ENCODE peak calls at places on chromosome 19, in four cellular contexts. W, Q, X and M are unnamed samples.

GRCh38 chr19:4579389-4579788 is 19.9 kb upstream of the SEMA6B start:
- DNase-seq in X (no peak), Q (no peak), W (no peak), M (no peak)

GRCh38 chr19:7917292-7918061 is 2.7 kb upstream of the SNAPC2 start:
- DNase-seq in Q (no peak), X (no peak), W (no peak), M (no peak)

GRCh38 chr19:11478167-11479089 is 2.4 kb downstream of the ELAVL3 start:
- DNase-seq in X (no peak), W (no peak), Q (no peak), M (no peak)

GRCh38 chr19:7694499-7694898 is 7.4 kb downstream of the FCER2 start:
- DNase-seq in W (no peak), Q (no peak), X (no peak), M (no peak)

GRCh38 chr19:30245401-30246039 is 126.7 kb upstream of the ZNF536 start:
- DNase-seq in Q (no peak), X (no peak), W (no peak), M (no peak)

GRCh38 chr19:10289167-10289835 is 451 bp upstream of the ICAM5 start:
- DNase-seq in Q (peak), X (peak), W (no peak), M (peak)

GRCh38 chr19:29667941-29668340 is 2.7 kb downstream of the PLEKHF1 start:
- DNase-seq in X (no peak), W (no peak), Q (peak), M (no peak)

GRCh38 chr19:5590151-5590864 is 22.6 kb upstream of the TINCR start:
- DNase-seq in X (no peak), Q (no peak), W (no peak), M (no peak)

GRCh38 chr19:50460161-50460765 is 16.0 kb upstream of the EMC10 start:
- DNase-seq in X (peak), W (peak), Q (no peak), M (no peak)

GRCh38 chr19:32471811-32472210 is 66.2 kb downstream of the DPY19L3 start:
- DNase-seq in X (no peak), W (no peak), Q (no peak), M (no peak)

GRCh38 chr19:4206818-4207484 is 22.4 kb upstream of the EBI3 start:
- DNase-seq in W (no peak), X (no peak), Q (no peak), M (peak)

GRCh38 chr19:38213911-38214625 is 10.0 kb downstream of the DPF1 start:
- DNase-seq in Q (no peak), X (no peak), W (peak), M (no peak)

GRCh38 chr19:1027020-1027952 is 878 bp downstream of the CNN2 start:
- DNase-seq in X (no peak), Q (no peak), W (no peak), M (no peak)

GRCh38 chr19:1104452-1105216 is 840 bp downstream of the GPX4 start:
- DNase-seq in Q (peak), W (no peak), X (peak), M (no peak)

GRCh38 chr19:19613456-19613855 is 5.0 kb downstream of the PBX4 start:
- DNase-seq in W (no peak), Q (no peak), X (no peak), M (peak)

GRCh38 chr19:56423985-56424353 is 19.8 kb downstream of the ZNF583 start:
- DNase-seq in X (no peak), W (no peak), Q (no peak), M (no peak)

GRCh38 chr19:1626417-1627010 is 21.3 kb upstream of the UQCR11 start:
- DNase-seq in Q (no peak), W (no peak), X (no peak), M (no peak)

GRCh38 chr19:32686847-32687450 is 4.7 kb upstream of the NUDT19 start:
- DNase-seq in Q (no peak), X (no peak), W (no peak), M (no peak)

GRCh38 chr19:38793186-38793585 is 4.2 kb downstream of the LGALS7B start:
- DNase-seq in Q (no peak), W (no peak), X (no peak), M (no peak)

GRCh38 chr19:30158067-30158892 is 213.9 kb upstream of the ZNF536 start:
- DNase-seq in W (no peak), X (no peak), Q (no peak), M (no peak)

GRCh38 chr19:45469835-45470146 is 2.0 kb downstream of the FOSB start:
- DNase-seq in Q (peak), W (no peak), X (peak), M (no peak)

GRCh38 chr19:18717601-18718000 is 34.1 kb downstream of the CRTC1 start:
- DNase-seq in X (no peak), Q (no peak), W (no peak), M (no peak)

GRCh38 chr19:54017266-54017665 is 25.8 kb downstream of the CACNG6 start:
- DNase-seq in Q (no peak), W (no peak), X (no peak), M (no peak)

GRCh38 chr19:51948979-51949378 is 21.7 kb downstream of the ZNF613 start:
- DNase-seq in Q (peak), W (no peak), X (no peak), M (no peak)

GRCh38 chr19:51127755-51128154 is 3.0 kb downstream of the SIGLEC9 start:
- DNase-seq in Q (peak), W (no peak), X (no peak), M (no peak)

GRCh38 chr19:40191836-40192646 is 815 bp downstream of the MAP3K10 start:
- DNase-seq in Q (peak), X (no peak), W (no peak), M (no peak)

GRCh38 chr19:20431826-20432225 is 133.8 kb downstream of the ZNF737 start:
- DNase-seq in X (no peak), W (no peak), Q (no peak), M (no peak)

GRCh38 chr19:19155495-19156219 is 14.4 kb downstream of the MEF2B start:
- DNase-seq in W (peak), X (no peak), Q (no peak), M (no peak)

GRCh38 chr19:38360351-38360750 is 14.0 kb upstream of the PSMD8 start:
- DNase-seq in Q (no peak), W (no peak), X (no peak), M (no peak)

GRCh38 chr19:18756896-18757295 is 34.2 kb downstream of the COMP start:
- DNase-seq in X (no peak), W (no peak), Q (no peak), M (no peak)

GRCh38 chr19:30090963-30091362 is 148.9 kb downstream of the URI1 start:
- DNase-seq in Q (no peak), X (no peak), W (no peak), M (no peak)

GRCh38 chr19:17255150-17255621 is 9.4 kb downstream of the USHBP1 start:
- DNase-seq in Q (no peak), W (no peak), X (peak), M (no peak)

GRCh38 chr19:39969266-39969665 is 1.7 kb upstream of the PSMC4 start:
- DNase-seq in W (no peak), X (peak), Q (no peak), M (no peak)

GRCh38 chr19:33763661-33764343 is 32.9 kb upstream of the KCTD15 start:
- DNase-seq in X (no peak), Q (no peak), W (no peak), M (no peak)
- TF ChIP-seq ATF3 in X (no peak), Q (no peak), W (no peak), M (no peak)

GRCh38 chr19:12792853-12793289 is 1.6 kb downstream of the JUNB start:
- DNase-seq in W (no peak), Q (no peak), X (no peak), M (no peak)

GRCh38 chr19:12789904-12790619 is 1.2 kb upstream of the JUNB start:
- DNase-seq in X (peak), W (peak), Q (peak), M (peak)

GRCh38 chr19:12792048-12792852 is 964 bp downstream of the JUNB start:
- DNase-seq in Q (peak), W (no peak), X (peak), M (no peak)

GRCh38 chr19:12790628-12791344 is 500 bp upstream of the JUNB start:
- DNase-seq in X (no peak), W (no peak), Q (no peak), M (no peak)

GRCh38 chr19:12791345-12792047 is at the start of gene JUNB:
- DNase-seq in W (peak), Q (peak), X (peak), M (peak)
- TF ChIP-seq REST in W (peak), Q (peak), X (peak), M (no peak)

DNA sequence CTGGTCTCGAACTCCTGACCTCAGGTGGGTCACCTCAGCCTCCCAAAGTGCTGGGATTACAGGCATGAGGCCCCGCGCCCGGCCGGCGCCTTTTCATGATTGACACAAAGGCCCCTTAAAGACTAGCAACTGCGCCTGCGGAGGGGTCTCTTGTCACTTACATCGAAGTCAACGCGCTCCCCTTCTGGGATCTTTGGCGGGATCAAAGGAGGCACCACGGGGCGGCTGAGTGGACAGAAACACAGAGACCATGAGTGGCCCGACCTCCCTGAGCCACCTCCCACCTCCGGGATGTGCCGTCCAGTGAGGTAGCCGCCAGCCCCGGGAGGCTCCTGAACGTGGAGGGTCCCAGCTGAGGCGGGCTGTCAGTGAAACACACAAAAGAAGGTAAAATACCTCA is 7.3 kb downstream of the TNNT1 start:
- DNase-seq in Q (no peak), W (no peak), X (no peak), M (no peak)
- TF ChIP-seq EZH2 in Q (no peak), W (no peak), X (no peak), M (no peak)

GRCh38 chr19:41709951-41710645 is 1.7 kb downstream of the CEACAM5 start:
- DNase-seq in W (no peak), Q (no peak), X (no peak), M (no peak)
- TF ChIP-seq ATF3 in W (no peak), Q (no peak), X (no peak), M (no peak)